ENCODE peak calls at places on chromosomes 7 and 10, in nine cellular contexts. Y is suprapubic skin; C is AG08396; O is A549; M is psoas muscle; K is activated gamma-delta T cell; I is activated CD4-positive, alpha-beta memory T cell treated with anti-CD3 and anti-CD28 coated beads, Interleukin-2, amount 10 ng/mL, durations not matched to agents 7 days and 5 days; Z is GM23338; S is effector memory CD4-positive, alpha-beta T cell. P is an unnamed sample.

GRCh38 chr10:79358811-79359210 is 11.5 kb downstream of the PPIF start:
- DNase-seq in M (no peak), S (no peak), C (no peak), O (no peak), K (no peak), Y (peak), I (peak), Z (no peak), P (no peak)

GRCh38 chr10:7826971-7827370 is 8.7 kb downstream of the TAF3 start:
- DNase-seq in Y (no peak), K (no peak), S (no peak), C (peak), Z (peak), M (no peak), I (no peak), O (peak), P (no peak)

GRCh38 chr10:71401056-71401455 is 4.3 kb downstream of the CDH23 start:
- DNase-seq in S (no peak), O (no peak), Y (no peak), K (no peak), Z (no peak), M (no peak), C (no peak), I (no peak), P (no peak)

GRCh38 chr7:158407581-158408331 is 179.9 kb downstream of the PTPRN2 start:
- DNase-seq in M (no peak), C (no peak), Z (peak), Y (no peak), O (peak), S (no peak), K (no peak), I (no peak), P (no peak)

GRCh38 chr7:83594076-83594475 is 54.9 kb downstream of the SEMA3E start:
- DNase-seq in I (no peak), S (no peak), C (no peak), Z (no peak), O (no peak), M (no peak), Y (no peak), K (no peak), P (no peak)

GRCh38 chr10:43816351-43817321 is 168.0 kb upstream of the ZNF32 start:
- DNase-seq in K (no peak), S (peak), I (peak), O (no peak), Y (no peak), Z (no peak), C (no peak), M (no peak), P (no peak)

GRCh38 chr7:150399861-150400778 is 21.0 kb downstream of the ZNF775 start:
- DNase-seq in Z (no peak), S (no peak), K (no peak), Y (no peak), C (no peak), O (no peak), M (no peak), I (no peak), P (no peak)

GRCh38 chr7:25832926-25833325 is 319.1 kb upstream of the NFE2L3 start:
- DNase-seq in K (no peak), C (no peak), O (no peak), M (no peak), Z (no peak), Y (no peak), I (no peak), S (no peak), P (no peak)

GRCh38 chr7:15168489-15168888 is 265.9 kb upstream of the DGKB start:
- DNase-seq in M (no peak), S (no peak), C (no peak), Z (peak), K (no peak), I (no peak), Y (no peak), O (no peak), P (no peak)

GRCh38 chr10:60827791-60828488 is 49.7 kb downstream of the CDK1 start:
- DNase-seq in O (no peak), K (no peak), M (no peak), Y (no peak), C (peak), Z (peak), I (no peak), S (no peak), P (no peak)

P was measured in tibial artery.